ENCODE peak calls at places on chromosomes 3 and 15, in eight cellular contexts. One of them, this sample, is unnamed.

GRCh38 chr3:10744098-10744465 is 71.9 kb upstream of the SLC6A11 start:
- DNase-seq in MM.1S: no peak
- DNase-seq in A549: no peak
- DNase-seq in neural progenitor cell: peak; percentile 46
- DNase-seq in colonic mucosa: no peak
- DNase-seq in coronary artery: no peak
- DNase-seq in cardiac muscle cell: peak; percentile 6
- DNase-seq in effector memory CD4-positive, alpha-beta T cell: no peak
- DNase-seq in this sample: peak; percentile 59

GRCh38 chr3:50502584-50503423 is 630 bp downstream of the CACNA2D2 start:
- DNase-seq in coronary artery: no peak
- DNase-seq in A549: no peak
- DNase-seq in MM.1S: no peak
- DNase-seq in cardiac muscle cell: peak; percentile 54
- DNase-seq in effector memory CD4-positive, alpha-beta T cell: no peak
- DNase-seq in colonic mucosa: no peak
- DNase-seq in neural progenitor cell: peak; percentile 79
- DNase-seq in this sample: peak; percentile 41

GRCh38 chr3:79019137-79019923 is 748.5 kb downstream of the ROBO1 start:
- DNase-seq in colonic mucosa: peak; percentile 70
- DNase-seq in neural progenitor cell: peak; percentile 90
- DNase-seq in A549: peak; percentile 71
- DNase-seq in cardiac muscle cell: peak; percentile 92
- DNase-seq in MM.1S: peak; percentile 87
- DNase-seq in coronary artery: peak; percentile 83
- DNase-seq in effector memory CD4-positive, alpha-beta T cell: no peak
- DNase-seq in this sample: peak; percentile 92

GRCh38 chr3:177279118-177279815 is 82.0 kb upstream of the TBL1XR1 start:
- DNase-seq in MM.1S: no peak
- DNase-seq in colonic mucosa: no peak
- DNase-seq in neural progenitor cell: no peak
- DNase-seq in effector memory CD4-positive, alpha-beta T cell: no peak
- DNase-seq in coronary artery: no peak
- DNase-seq in cardiac muscle cell: no peak
- DNase-seq in A549: no peak
- DNase-seq in this sample: no peak

GRCh38 chr15:88433046-88433685 is 34.0 kb downstream of the MRPL46 start:
- DNase-seq in colonic mucosa: no peak
- DNase-seq in neural progenitor cell: no peak
- DNase-seq in coronary artery: no peak
- DNase-seq in cardiac muscle cell: no peak
- DNase-seq in MM.1S: no peak
- DNase-seq in effector memory CD4-positive, alpha-beta T cell: no peak
- DNase-seq in A549: no peak
- DNase-seq in this sample: no peak

GRCh38 chr3:75136100-75136897 is 521.8 kb upstream of the CNTN3 start:
- DNase-seq in effector memory CD4-positive, alpha-beta T cell: no peak
- DNase-seq in neural progenitor cell: no peak
- DNase-seq in cardiac muscle cell: no peak
- DNase-seq in colonic mucosa: no peak
- DNase-seq in MM.1S: no peak
- DNase-seq in coronary artery: no peak
- DNase-seq in A549: no peak
- DNase-seq in this sample: no peak

GRCh38 chr3:175737646-175738572 is 878.8 kb downstream of the NAALADL2 start:
- DNase-seq in A549: no peak
- DNase-seq in MM.1S: no peak
- DNase-seq in coronary artery: no peak
- DNase-seq in cardiac muscle cell: no peak
- DNase-seq in colonic mucosa: no peak
- DNase-seq in neural progenitor cell: no peak
- DNase-seq in effector memory CD4-positive, alpha-beta T cell: no peak
- DNase-seq in this sample: no peak

GRCh38 chr3:47578691-47579632 is at the start of gene CSPG5:
- DNase-seq in coronary artery: no peak
- DNase-seq in A549: no peak
- DNase-seq in effector memory CD4-positive, alpha-beta T cell: peak; percentile 12
- DNase-seq in colonic mucosa: no peak
- DNase-seq in neural progenitor cell: peak; percentile 85
- DNase-seq in cardiac muscle cell: peak; percentile 73
- DNase-seq in MM.1S: peak; percentile 4
- DNase-seq in this sample: peak; percentile 85

GRCh38 chr15:66951976-66952375 is 113.4 kb upstream of the SMAD3 start:
- DNase-seq in neural progenitor cell: no peak
- DNase-seq in A549: no peak
- DNase-seq in effector memory CD4-positive, alpha-beta T cell: no peak
- DNase-seq in MM.1S: no peak
- DNase-seq in coronary artery: no peak
- DNase-seq in cardiac muscle cell: no peak
- DNase-seq in colonic mucosa: no peak
- DNase-seq in this sample: no peak

GRCh38 chr3:146093928-146094327 is 67.1 kb downstream of the PLOD2 start:
- DNase-seq in MM.1S: no peak
- DNase-seq in coronary artery: peak; percentile 54
- DNase-seq in effector memory CD4-positive, alpha-beta T cell: no peak
- DNase-seq in A549: no peak
- DNase-seq in colonic mucosa: no peak
- DNase-seq in neural progenitor cell: no peak
- DNase-seq in cardiac muscle cell: no peak
- DNase-seq in this sample: no peak

GRCh38 chr3:114659109-114660081 is 365.6 kb downstream of the TIGIT start:
- DNase-seq in coronary artery: no peak
- DNase-seq in effector memory CD4-positive, alpha-beta T cell: no peak
- DNase-seq in A549: no peak
- DNase-seq in colonic mucosa: peak; percentile 19
- DNase-seq in neural progenitor cell: peak; percentile 6
- DNase-seq in cardiac muscle cell: no peak
- DNase-seq in MM.1S: no peak
- DNase-seq in this sample: no peak

GRCh38 chr3:16122155-16122554 is 52.3 kb upstream of the GALNT15 start:
- DNase-seq in coronary artery: no peak
- DNase-seq in colonic mucosa: no peak
- DNase-seq in A549: no peak
- DNase-seq in cardiac muscle cell: no peak
- DNase-seq in effector memory CD4-positive, alpha-beta T cell: no peak
- DNase-seq in neural progenitor cell: no peak
- DNase-seq in MM.1S: no peak
- DNase-seq in this sample: no peak

GRCh38 chr3:94978076-94978475 is 915.2 kb downstream of the NSUN3 start:
- DNase-seq in cardiac muscle cell: no peak
- DNase-seq in MM.1S: no peak
- DNase-seq in effector memory CD4-positive, alpha-beta T cell: no peak
- DNase-seq in A549: no peak
- DNase-seq in colonic mucosa: no peak
- DNase-seq in coronary artery: no peak
- DNase-seq in neural progenitor cell: no peak
- DNase-seq in this sample: no peak

GRCh38 chr3:129005526-129006303 is 4.6 kb downstream of the EFCC1 start:
- DNase-seq in colonic mucosa: peak; percentile 64
- DNase-seq in coronary artery: no peak
- DNase-seq in neural progenitor cell: no peak
- DNase-seq in MM.1S: peak; percentile 27
- DNase-seq in cardiac muscle cell: no peak
- DNase-seq in effector memory CD4-positive, alpha-beta T cell: no peak
- DNase-seq in A549: no peak
- DNase-seq in this sample: no peak

GRCh38 chr3:143001034-143001368 is 369 bp upstream of the U2SURP start:
- DNase-seq in colonic mucosa: no peak
- DNase-seq in coronary artery: no peak
- DNase-seq in A549: no peak
- DNase-seq in cardiac muscle cell: no peak
- DNase-seq in MM.1S: no peak
- DNase-seq in effector memory CD4-positive, alpha-beta T cell: no peak
- DNase-seq in neural progenitor cell: no peak
- DNase-seq in this sample: no peak

GRCh38 chr3:153591566-153592221 is 429.7 kb downstream of the RAP2B start:
- DNase-seq in neural progenitor cell: no peak
- DNase-seq in MM.1S: no peak
- DNase-seq in effector memory CD4-positive, alpha-beta T cell: no peak
- DNase-seq in A549: no peak
- DNase-seq in colonic mucosa: no peak
- DNase-seq in cardiac muscle cell: no peak
- DNase-seq in coronary artery: no peak
- DNase-seq in this sample: no peak

GRCh38 chr3:14200276-14200675 is 21.7 kb downstream of the LSM3 start:
- DNase-seq in coronary artery: no peak
- DNase-seq in MM.1S: no peak
- DNase-seq in A549: no peak
- DNase-seq in colonic mucosa: no peak
- DNase-seq in neural progenitor cell: no peak
- DNase-seq in effector memory CD4-positive, alpha-beta T cell: no peak
- DNase-seq in cardiac muscle cell: no peak
- DNase-seq in this sample: peak; percentile 32

GRCh38 chr15:78358114-78358513 is 18.0 kb downstream of the CRABP1 start:
- DNase-seq in effector memory CD4-positive, alpha-beta T cell: no peak
- DNase-seq in cardiac muscle cell: peak; percentile 58
- DNase-seq in colonic mucosa: no peak
- DNase-seq in coronary artery: no peak
- DNase-seq in MM.1S: no peak
- DNase-seq in A549: no peak
- DNase-seq in neural progenitor cell: peak; percentile 80
- DNase-seq in this sample: no peak

GRCh38 chr15:78828930-78829329 is 17.7 kb upstream of the ADAMTS7 start:
- DNase-seq in cardiac muscle cell: no peak
- DNase-seq in coronary artery: no peak
- DNase-seq in colonic mucosa: no peak
- DNase-seq in neural progenitor cell: no peak
- DNase-seq in effector memory CD4-positive, alpha-beta T cell: no peak
- DNase-seq in A549: no peak
- DNase-seq in MM.1S: no peak
- DNase-seq in this sample: no peak

GRCh38 chr3:32868719-32869512 is 51.1 kb downstream of the TRIM71 start:
- DNase-seq in neural progenitor cell: no peak
- DNase-seq in cardiac muscle cell: no peak
- DNase-seq in A549: no peak
- DNase-seq in MM.1S: no peak
- DNase-seq in coronary artery: no peak
- DNase-seq in effector memory CD4-positive, alpha-beta T cell: no peak
- DNase-seq in colonic mucosa: no peak
- DNase-seq in this sample: no peak
- H3K4me3 ChIP-seq in neural progenitor cell: peak overlapping the region; percentile 24
- H3K4me3 ChIP-seq in cardiac muscle cell: no peak overlapping the region
- H3K4me3 ChIP-seq in A549: no peak overlapping the region
- H3K4me3 ChIP-seq in MM.1S: no peak overlapping the region
- H3K4me3 ChIP-seq in coronary artery: no peak overlapping the region
- H3K4me3 ChIP-seq in effector memory CD4-positive, alpha-beta T cell: no peak overlapping the region
- H3K4me3 ChIP-seq in colonic mucosa: no peak overlapping the region
- H3K4me3 ChIP-seq in this sample: no peak overlapping the region

DNA sequence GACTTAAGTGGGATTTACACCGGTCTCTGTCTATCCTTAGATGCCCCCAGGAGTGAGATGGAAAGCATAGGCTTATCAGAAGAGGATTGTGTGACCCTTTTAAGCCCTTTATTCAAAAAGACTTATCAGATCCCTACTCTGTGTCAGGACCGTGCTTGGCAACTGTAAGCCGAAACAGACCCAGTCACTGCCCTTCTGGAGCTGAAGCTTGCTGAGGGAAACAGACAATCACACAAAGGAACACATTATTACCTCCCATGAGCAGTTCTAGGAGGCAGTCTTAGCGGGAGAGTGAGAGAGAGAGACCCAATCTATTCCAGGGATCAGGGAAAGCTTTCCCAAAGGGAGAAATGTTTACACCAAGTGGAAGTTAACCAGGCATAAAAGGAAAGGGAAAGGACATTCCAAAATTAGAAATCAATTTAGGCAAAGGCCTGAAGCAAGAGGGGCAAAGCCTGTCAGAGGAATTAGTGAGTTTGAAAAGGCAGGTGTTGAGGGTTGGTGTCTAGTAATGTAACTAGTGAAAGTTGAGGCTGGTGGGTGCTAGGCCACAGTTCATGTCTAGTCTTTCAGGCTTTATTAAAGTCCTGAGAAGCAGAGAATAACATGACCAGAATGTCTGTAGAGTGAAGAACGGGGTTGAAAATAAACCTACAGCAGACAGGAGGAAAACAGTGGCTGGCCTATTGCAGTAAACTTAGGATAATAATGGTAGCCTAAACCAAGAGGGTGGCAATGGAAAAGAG is 86.7 kb downstream of the THBS1 start:
- DNase-seq in MM.1S: no peak
- DNase-seq in neural progenitor cell: peak; percentile 79
- DNase-seq in A549: no peak
- DNase-seq in coronary artery: no peak
- DNase-seq in colonic mucosa: no peak
- DNase-seq in cardiac muscle cell: no peak
- DNase-seq in effector memory CD4-positive, alpha-beta T cell: no peak
- DNase-seq in this sample: peak; percentile 77
- H3K27ac ChIP-seq in MM.1S: no peak overlapping the region
- H3K27ac ChIP-seq in neural progenitor cell: peak overlapping the region; percentile 10
- H3K27ac ChIP-seq in A549: no peak overlapping the region
- H3K27ac ChIP-seq in coronary artery: peak overlapping the region; percentile 46
- H3K27ac ChIP-seq in colonic mucosa: no peak overlapping the region
- H3K27ac ChIP-seq in cardiac muscle cell: peak overlapping the region; percentile 73
- H3K27ac ChIP-seq in effector memory CD4-positive, alpha-beta T cell: no peak overlapping the region
- H3K27ac ChIP-seq in this sample: no peak overlapping the region

GRCh38 chr15:91801836-91802534 is 51.5 kb upstream of the SLCO3A1 start:
- DNase-seq in A549: no peak
- DNase-seq in coronary artery: no peak
- DNase-seq in colonic mucosa: no peak
- DNase-seq in MM.1S: peak; percentile 36
- DNase-seq in effector memory CD4-positive, alpha-beta T cell: no peak
- DNase-seq in neural progenitor cell: no peak
- DNase-seq in cardiac muscle cell: peak; percentile 69
- DNase-seq in this sample: no peak
- H3K4me3 ChIP-seq in A549: no peak overlapping the region
- H3K4me3 ChIP-seq in coronary artery: no peak overlapping the region
- H3K4me3 ChIP-seq in colonic mucosa: no peak overlapping the region
- H3K4me3 ChIP-seq in MM.1S: no peak overlapping the region
- H3K4me3 ChIP-seq in effector memory CD4-positive, alpha-beta T cell: no peak overlapping the region
- H3K4me3 ChIP-seq in neural progenitor cell: no peak overlapping the region
- H3K4me3 ChIP-seq in cardiac muscle cell: no peak overlapping the region
- H3K4me3 ChIP-seq in this sample: no peak overlapping the region

GRCh38 chr3:56823421-56823926 is 21.7 kb upstream of the ARHGEF3 start:
- DNase-seq in effector memory CD4-positive, alpha-beta T cell: no peak
- DNase-seq in coronary artery: no peak
- DNase-seq in MM.1S: no peak
- DNase-seq in cardiac muscle cell: peak; percentile 10
- DNase-seq in neural progenitor cell: no peak
- DNase-seq in A549: no peak
- DNase-seq in colonic mucosa: no peak
- DNase-seq in this sample: no peak
- H3K27ac ChIP-seq in effector memory CD4-positive, alpha-beta T cell: no peak overlapping the region
- H3K27ac ChIP-seq in coronary artery: no peak overlapping the region
- H3K27ac ChIP-seq in MM.1S: no peak overlapping the region
- H3K27ac ChIP-seq in cardiac muscle cell: peak overlapping the region; percentile 21
- H3K27ac ChIP-seq in neural progenitor cell: peak overlapping the region; percentile 26
- H3K27ac ChIP-seq in A549: no peak overlapping the region
- H3K27ac ChIP-seq in colonic mucosa: no peak overlapping the region
- H3K27ac ChIP-seq in this sample: peak overlapping the region; percentile 9

DNA sequence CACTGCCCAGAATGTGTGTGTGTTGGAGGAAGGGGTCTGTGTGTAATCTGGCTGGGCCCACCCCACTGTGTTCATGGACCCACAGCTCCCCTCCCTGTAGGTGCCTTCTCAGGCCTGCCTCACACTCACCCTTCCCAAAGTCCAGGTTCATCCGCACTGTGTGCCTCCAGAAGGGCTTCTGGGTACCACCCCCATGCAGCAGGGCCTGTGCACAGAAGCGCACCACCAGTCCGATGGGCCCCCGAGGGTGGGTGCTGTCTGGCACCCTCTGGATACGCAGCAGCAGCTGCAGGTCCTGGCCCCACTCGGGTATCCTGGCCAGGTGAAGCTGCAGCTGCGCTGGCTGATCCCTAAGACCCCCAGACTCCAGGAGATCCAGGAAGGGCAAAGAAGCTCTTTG is 12.8 kb upstream of the TGM5 start:
- DNase-seq in neural progenitor cell: no peak
- DNase-seq in cardiac muscle cell: no peak
- DNase-seq in MM.1S: no peak
- DNase-seq in coronary artery: no peak
- DNase-seq in effector memory CD4-positive, alpha-beta T cell: no peak
- DNase-seq in A549: no peak
- DNase-seq in colonic mucosa: no peak
- DNase-seq in this sample: no peak
- H3K4me3 ChIP-seq in neural progenitor cell: no peak overlapping the region
- H3K4me3 ChIP-seq in cardiac muscle cell: no peak overlapping the region
- H3K4me3 ChIP-seq in MM.1S: no peak overlapping the region
- H3K4me3 ChIP-seq in coronary artery: no peak overlapping the region
- H3K4me3 ChIP-seq in effector memory CD4-positive, alpha-beta T cell: no peak overlapping the region
- H3K4me3 ChIP-seq in A549: no peak overlapping the region
- H3K4me3 ChIP-seq in colonic mucosa: no peak overlapping the region
- H3K4me3 ChIP-seq in this sample: no peak overlapping the region

This sample was measured in WERI-Rb-1.